ENCODE peak calls at places on chromosomes 2 and 18, in six cellular contexts. S is OCI-LY7, O is colonic mucosa, P is heart right ventricle, C is prostate gland, A is right atrium auricular region. M is an unnamed sample.

GRCh38 chr2:95274291-95275150 is at the start of gene PROM2:
- DNase-seq in S (no peak), O (peak), P (no peak), C (peak), A (no peak), M (peak)

GRCh38 chr2:120224735-120225548 is 1.7 kb upstream of the TMEM185B start:
- DNase-seq in S (no peak), O (peak), P (no peak), C (no peak), A (no peak), M (no peak)

GRCh38 chr18:26863122-26863879 is 2.2 kb downstream of the AQP4 start:
- DNase-seq in S (no peak), O (peak), P (peak), C (peak), A (peak), M (peak)

GRCh38 chr2:186274936-186275575 is 211.0 kb upstream of the ZC3H15 start:
- DNase-seq in S (no peak), O (no peak), P (no peak), C (no peak), A (no peak), M (no peak)

GRCh38 chr2:38146302-38146916 is 70.5 kb upstream of the CYP1B1 start:
- DNase-seq in S (no peak), O (no peak), P (peak), C (no peak), A (no peak), M (peak)

GRCh38 chr2:61770746-61771145 is 83.1 kb downstream of the FAM161A start:
- DNase-seq in S (no peak), O (no peak), P (no peak), C (no peak), A (no peak), M (peak)

GRCh38 chr2:218437969-218438368 is 19.0 kb downstream of the VIL1 start:
- DNase-seq in S (no peak), O (no peak), P (no peak), C (no peak), A (no peak), M (no peak)

GRCh38 chr2:550860-551259 is 126.3 kb downstream of the TMEM18 start:
- DNase-seq in S (peak), O (no peak), P (no peak), C (no peak), A (no peak), M (no peak)

GRCh38 chr2:6970551-6970950 is 53.3 kb downstream of the RNF144A start:
- DNase-seq in S (no peak), O (no peak), P (no peak), C (no peak), A (no peak), M (no peak)

GRCh38 chr2:135863231-135863630 is 13.0 kb downstream of the MCM6 start:
- DNase-seq in S (no peak), O (no peak), P (no peak), C (no peak), A (no peak), M (no peak)

GRCh38 chr18:69401475-69402218 is 959 bp downstream of the DOK6 start:
- DNase-seq in S (no peak), O (no peak), P (peak), C (no peak), A (no peak), M (no peak)

GRCh38 chr2:10380048-10380926 is 67.8 kb downstream of the ODC1 start:
- DNase-seq in S (peak), O (no peak), P (no peak), C (no peak), A (no peak), M (peak)

GRCh38 chr2:237723613-237724012 is 75.0 kb upstream of the RBM44 start:
- DNase-seq in S (peak), O (peak), P (no peak), C (no peak), A (peak), M (no peak)

GRCh38 chr2:6780765-6781274 is 84.9 kb downstream of the CMPK2 start:
- DNase-seq in S (peak), O (peak), P (peak), C (no peak), A (peak), M (peak)

GRCh38 chr2:237195396-237196119 is 109.9 kb downstream of the COPS8 start:
- DNase-seq in S (no peak), O (no peak), P (no peak), C (no peak), A (no peak), M (no peak)

GRCh38 chr2:214577769-214578168 is 166.9 kb downstream of the VWC2L start:
- DNase-seq in S (no peak), O (no peak), P (no peak), C (no peak), A (no peak), M (no peak)

GRCh38 chr2:230068658-230069080 is at the start of gene SLC16A14:
- DNase-seq in S (peak), O (peak), P (peak), C (peak), A (no peak), M (peak)

GRCh38 chr2:136527560-136527959 is 237.8 kb upstream of the THSD7B start:
- DNase-seq in S (peak), O (no peak), P (peak), C (no peak), A (no peak), M (no peak)

GRCh38 chr2:96144481-96145027 is 686 bp downstream of the DUSP2 start:
- DNase-seq in S (peak), O (no peak), P (no peak), C (peak), A (no peak), M (no peak)

GRCh38 chr2:225678792-225679191 is 279.3 kb downstream of the NYAP2 start:
- DNase-seq in S (no peak), O (no peak), P (no peak), C (no peak), A (no peak), M (no peak)

GRCh38 chr2:152367547-152368250 is 32.7 kb downstream of the FMNL2 start:
- DNase-seq in S (no peak), O (no peak), P (no peak), C (no peak), A (no peak), M (no peak)

GRCh38 chr2:101796825-101797600 is 99.5 kb downstream of the MAP4K4 start:
- DNase-seq in S (no peak), O (no peak), P (no peak), C (no peak), A (no peak), M (no peak)

GRCh38 chr2:167651406-167652151 is 595.8 kb downstream of the STK39 start:
- DNase-seq in S (no peak), O (no peak), P (no peak), C (no peak), A (no peak), M (no peak)

GRCh38 chr18:56374005-56374655 is 264.3 kb downstream of the TXNL1 start:
- DNase-seq in S (no peak), O (no peak), P (no peak), C (no peak), A (no peak), M (peak)

GRCh38 chr18:36066001-36066400 is 1.4 kb downstream of the RPRD1A start:
- DNase-seq in S (no peak), O (no peak), P (no peak), C (no peak), A (no peak), M (no peak)

GRCh38 chr18:23966909-23967308 is 47.6 kb upstream of the TTC39C start:
- DNase-seq in S (no peak), O (no peak), P (no peak), C (no peak), A (no peak), M (no peak)

GRCh38 chr2:28161466-28161865 is 231.2 kb upstream of the FOSL2 start:
- DNase-seq in S (no peak), O (no peak), P (no peak), C (no peak), A (no peak), M (no peak)

GRCh38 chr2:234966340-234966739 is 14.5 kb downstream of the SH3BP4 start:
- DNase-seq in S (no peak), O (no peak), P (no peak), C (no peak), A (no peak), M (no peak)

GRCh38 chr2:210172219-210172575 is 988 bp upstream of the KANSL1L start:
- DNase-seq in S (no peak), O (no peak), P (no peak), C (no peak), A (no peak), M (no peak)

GRCh38 chr2:96594701-96595152 is 43.4 kb downstream of the KANSL3 start:
- DNase-seq in S (no peak), O (no peak), P (no peak), C (no peak), A (no peak), M (no peak)

GRCh38 chr2:233917146-233917545 is at the start of gene TRPM8:
- DNase-seq in S (no peak), O (no peak), P (no peak), C (no peak), A (no peak), M (no peak)

GRCh38 chr18:36419913-36420531 is 122.5 kb downstream of the FHOD3 start:
- DNase-seq in S (peak), O (no peak), P (no peak), C (no peak), A (no peak), M (no peak)

GRCh38 chr2:172836386-172837200 is 100.9 kb downstream of the RAPGEF4 start:
- DNase-seq in S (no peak), O (no peak), P (peak), C (no peak), A (no peak), M (no peak)

GRCh38 chr2:12177052-12177994 is 430.9 kb downstream of the LPIN1 start:
- DNase-seq in S (peak), O (peak), P (peak), C (peak), A (peak), M (no peak)

GRCh38 chr2:12175323-12175722 is 428.9 kb downstream of the LPIN1 start:
- DNase-seq in S (no peak), O (no peak), P (no peak), C (no peak), A (no peak), M (no peak)

GRCh38 chr2:12176621-12177020 is 430.2 kb downstream of the LPIN1 start:
- DNase-seq in S (no peak), O (no peak), P (no peak), C (no peak), A (no peak), M (no peak)

GRCh38 chr2:12180046-12180445 is 433.6 kb downstream of the LPIN1 start:
- DNase-seq in S (no peak), O (no peak), P (no peak), C (no peak), A (no peak), M (no peak)

GRCh38 chr2:12177995-12178760 is 431.7 kb downstream of the LPIN1 start:
- DNase-seq in S (no peak), O (no peak), P (no peak), C (no peak), A (no peak), M (no peak)
- H3K27ac ChIP-seq in S (no peak), O (peak), P (no peak), C (no peak), A (no peak), M (no peak)

GRCh38 chr2:231228223-231228622 is 29.8 kb downstream of the ARMC9 start:
- DNase-seq in S (peak), O (no peak), P (no peak), C (no peak), A (no peak), M (peak)
- H3K4me3 ChIP-seq in S (peak), O (no peak), P (no peak), C (no peak), A (no peak), M (no peak)

GRCh38 chr2:118856330-118856977 is 9.0 kb upstream of the EN1 start:
- DNase-seq in S (no peak), O (no peak), P (no peak), C (no peak), A (no peak), M (no peak)

GRCh38 chr2:118853647-118854367 is 6.4 kb upstream of the EN1 start:
- DNase-seq in S (no peak), O (no peak), P (no peak), C (no peak), A (no peak), M (no peak)

GRCh38 chr2:118853129-118853640 is 5.7 kb upstream of the EN1 start:
- DNase-seq in S (no peak), O (no peak), P (no peak), C (no peak), A (no peak), M (no peak)

GRCh38 chr2:118855451-118856279 is 8.2 kb upstream of the EN1 start:
- DNase-seq in S (peak), O (peak), P (peak), C (peak), A (peak), M (peak)

GRCh38 chr2:118854507-118855300 is 7.3 kb upstream of the EN1 start:
- DNase-seq in S (no peak), O (no peak), P (no peak), C (no peak), A (no peak), M (no peak)
- H3K27ac ChIP-seq in S (no peak), O (no peak), P (no peak), C (no peak), A (no peak), M (no peak)

GRCh38 chr2:238847841-238848565 is at the start of gene TWIST2:
- DNase-seq in S (no peak), O (peak), P (peak), C (peak), A (peak), M (peak)
- H3K4me3 ChIP-seq in S (no peak), O (peak), P (peak), C (peak), A (peak), M (peak)

DNA sequence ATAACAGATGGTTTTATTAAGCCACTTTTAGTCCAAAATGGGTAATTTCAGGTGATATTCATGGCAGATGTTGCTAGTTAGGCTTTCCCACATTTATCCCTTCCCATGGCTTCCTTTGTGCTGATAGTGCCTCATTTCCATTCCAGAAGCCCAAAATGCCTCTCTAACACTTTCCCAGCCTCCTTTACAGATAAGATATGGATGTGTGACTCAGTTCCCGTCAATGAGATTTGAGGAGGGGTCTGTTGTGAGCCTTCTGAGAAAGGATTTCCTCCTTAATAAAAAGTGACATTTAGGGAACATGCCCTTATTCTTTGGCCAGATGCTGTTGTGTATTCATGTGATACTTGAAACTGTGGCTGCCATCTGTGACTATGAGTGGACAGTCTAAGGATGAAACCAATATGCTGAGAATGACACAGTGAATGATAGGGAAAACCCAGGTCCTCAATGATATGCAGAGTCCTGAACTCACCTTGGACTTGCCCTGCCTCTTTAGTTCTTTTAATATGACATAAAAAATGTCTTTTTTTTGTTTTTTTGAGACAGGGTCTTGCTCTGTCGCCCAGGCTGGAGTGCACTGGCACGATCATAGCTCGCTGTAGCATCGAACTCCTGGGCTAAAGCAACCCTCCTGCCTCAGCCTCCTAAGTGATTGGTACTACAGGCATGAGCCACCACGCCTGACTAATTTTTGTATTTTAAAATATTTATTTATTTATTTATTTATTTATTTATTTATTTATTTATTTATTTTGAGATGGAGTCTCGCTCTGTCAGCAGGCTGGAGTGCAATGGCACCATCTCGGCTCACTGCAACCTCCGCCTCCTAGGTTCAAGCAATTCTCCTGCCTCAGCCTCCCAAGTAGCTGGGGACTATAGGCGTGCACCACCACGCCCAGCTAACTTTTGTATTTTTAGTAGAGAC is 5.8 kb upstream of the ACSL3 start:
- DNase-seq in S (no peak), O (no peak), P (no peak), C (no peak), A (no peak), M (no peak)
- H3K27ac ChIP-seq in S (no peak), O (no peak), P (no peak), C (no peak), A (no peak), M (no peak)

DNA sequence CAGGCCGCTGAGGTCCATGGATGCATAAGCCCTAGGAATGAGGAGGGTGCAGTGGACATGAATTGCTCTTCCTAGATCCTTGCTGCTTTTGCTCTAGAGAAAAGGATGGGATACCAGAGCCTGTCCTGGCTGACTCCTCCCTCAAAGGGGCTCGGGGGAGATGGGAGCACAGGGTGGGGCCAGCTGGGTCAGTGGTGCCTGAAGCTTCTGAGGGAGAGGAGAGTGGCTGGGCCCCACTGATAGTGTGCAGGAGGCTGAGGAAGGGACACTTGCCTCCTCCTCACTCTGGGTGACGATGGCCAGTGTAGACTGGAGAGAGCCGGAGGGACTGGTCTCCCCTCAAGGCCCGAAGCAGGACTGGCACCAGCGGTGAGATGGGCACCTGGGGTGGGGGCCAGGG is at the start of gene NT5DC4:
- DNase-seq in S (no peak), O (no peak), P (no peak), C (no peak), A (no peak), M (no peak)
- H3K4me3 ChIP-seq in S (no peak), O (no peak), P (no peak), C (no peak), A (no peak), M (no peak)

GRCh38 chr18:79344208-79344581 is 51.5 kb upstream of the NFATC1 start:
- DNase-seq in S (no peak), O (no peak), P (no peak), C (no peak), A (no peak), M (no peak)
- H3K27ac ChIP-seq in S (no peak), O (peak), P (no peak), C (no peak), A (no peak), M (no peak)

GRCh38 chr2:174035981-174036742 is 71.0 kb upstream of the SP3 start:
- DNase-seq in S (no peak), O (no peak), P (no peak), C (no peak), A (peak), M (no peak)
- H3K4me3 ChIP-seq in S (no peak), O (no peak), P (no peak), C (no peak), A (no peak), M (no peak)

DNA sequence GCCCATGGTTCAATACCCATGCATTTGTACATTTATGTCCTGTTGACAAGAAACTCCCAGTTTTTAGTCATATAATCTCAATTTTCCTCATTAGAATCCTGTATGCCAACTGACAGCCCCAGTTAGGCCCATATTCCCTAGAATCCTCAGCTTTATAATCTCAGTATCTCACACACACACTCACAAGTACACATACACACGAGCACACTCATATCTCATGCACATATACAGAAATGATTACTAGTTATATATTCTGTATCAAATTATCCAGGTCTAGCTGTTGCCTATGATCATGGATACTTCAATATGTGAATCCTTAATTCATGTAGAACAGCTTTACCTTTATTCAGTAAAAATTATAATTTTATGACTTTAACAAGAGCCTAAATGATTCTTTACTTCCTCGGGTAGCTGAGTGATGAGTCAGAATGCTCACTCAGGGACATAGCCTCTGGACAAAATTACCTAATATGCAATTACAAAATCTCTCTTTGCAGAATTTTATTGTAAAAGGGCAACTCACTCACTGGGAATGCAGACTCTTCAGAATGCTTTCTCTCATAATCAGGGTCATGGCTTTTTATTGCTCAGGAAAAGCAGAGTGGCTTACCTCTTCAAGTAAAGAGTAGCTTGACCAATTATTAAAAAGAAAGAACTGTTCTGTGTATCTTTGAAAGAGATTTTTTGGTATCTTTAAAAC is 193.6 kb upstream of the PIK3C3 start:
- DNase-seq in S (no peak), O (no peak), P (no peak), C (no peak), A (no peak), M (no peak)
- H3K27ac ChIP-seq in S (no peak), O (no peak), P (no peak), C (no peak), A (no peak), M (no peak)